ENCODE peak calls at places on chromosomes 2 and 18, in four cellular contexts. I is K562, U is HepG2, T is H1. X is an unnamed sample.

GRCh38 chr2:157932480-157933205 is 56.5 kb upstream of the ACVR1 start:
- DNase-seq in I (no peak), T (peak; percentile 53), U (peak; percentile 21), X (no peak)

GRCh38 chr2:191626497-191627151 is 51.3 kb upstream of the NABP1 start:
- DNase-seq in T (no peak), U (no peak), I (no peak), X (peak; percentile 12)

GRCh38 chr2:150812664-150813408 is 325.4 kb upstream of the RND3 start:
- DNase-seq in U (no peak), I (no peak), T (no peak), X (no peak)

GRCh38 chr2:188979119-188979729 is 5.1 kb downstream of the COL3A1 start:
- DNase-seq in U (no peak), I (no peak), T (no peak), X (no peak)

GRCh38 chr18:40415821-40416220 is 1539.2 kb upstream of the PIK3C3 start:
- DNase-seq in U (no peak), T (no peak), I (no peak), X (no peak)

GRCh38 chr2:234290671-234291070 is 206.2 kb downstream of the ARL4C start:
- DNase-seq in U (no peak), T (no peak), I (no peak), X (no peak)

GRCh38 chr2:222982010-222982908 is 69.7 kb upstream of the KCNE4 start:
- DNase-seq in U (peak; percentile 52), I (no peak), T (no peak), X (no peak)

GRCh38 chr2:9637330-9637729 is 6.5 kb upstream of the YWHAQ start:
- DNase-seq in U (peak; percentile 62), I (no peak), T (no peak), X (no peak)

GRCh38 chr2:202069189-202070050 is 3.6 kb upstream of the KIAA2012 start:
- DNase-seq in U (no peak), I (peak; percentile 20), T (no peak), X (no peak)

GRCh38 chr2:112923967-112924338 is 13.0 kb downstream of the IL37 start:
- DNase-seq in T (no peak), I (no peak), U (no peak), X (no peak)

GRCh38 chr2:27762951-27763906 is 8.3 kb upstream of the MRPL33 start:
- DNase-seq in T (no peak), U (peak; percentile 93), I (no peak), X (no peak)

GRCh38 chr2:204544961-204545860 is at the start of gene PARD3B:
- DNase-seq in U (peak; percentile 14), I (peak; percentile 8), T (peak; percentile 76), X (peak; percentile 57)

GRCh38 chr2:83596592-83597339 is 862.3 kb downstream of the SUCLG1 start:
- DNase-seq in U (no peak), T (no peak), I (no peak), X (no peak)

GRCh38 chr18:48843162-48843561 is 107.6 kb downstream of the SMAD7 start:
- DNase-seq in U (no peak), I (no peak), T (no peak), X (no peak)

GRCh38 chr18:77013777-77014525 is 118.6 kb downstream of the MBP start:
- DNase-seq in I (no peak), T (no peak), U (no peak), X (no peak)

GRCh38 chr2:5696351-5696740 is 4.2 kb downstream of the SOX11 start:
- DNase-seq in U (no peak), T (peak; percentile 73), I (no peak), X (no peak)

DNA sequence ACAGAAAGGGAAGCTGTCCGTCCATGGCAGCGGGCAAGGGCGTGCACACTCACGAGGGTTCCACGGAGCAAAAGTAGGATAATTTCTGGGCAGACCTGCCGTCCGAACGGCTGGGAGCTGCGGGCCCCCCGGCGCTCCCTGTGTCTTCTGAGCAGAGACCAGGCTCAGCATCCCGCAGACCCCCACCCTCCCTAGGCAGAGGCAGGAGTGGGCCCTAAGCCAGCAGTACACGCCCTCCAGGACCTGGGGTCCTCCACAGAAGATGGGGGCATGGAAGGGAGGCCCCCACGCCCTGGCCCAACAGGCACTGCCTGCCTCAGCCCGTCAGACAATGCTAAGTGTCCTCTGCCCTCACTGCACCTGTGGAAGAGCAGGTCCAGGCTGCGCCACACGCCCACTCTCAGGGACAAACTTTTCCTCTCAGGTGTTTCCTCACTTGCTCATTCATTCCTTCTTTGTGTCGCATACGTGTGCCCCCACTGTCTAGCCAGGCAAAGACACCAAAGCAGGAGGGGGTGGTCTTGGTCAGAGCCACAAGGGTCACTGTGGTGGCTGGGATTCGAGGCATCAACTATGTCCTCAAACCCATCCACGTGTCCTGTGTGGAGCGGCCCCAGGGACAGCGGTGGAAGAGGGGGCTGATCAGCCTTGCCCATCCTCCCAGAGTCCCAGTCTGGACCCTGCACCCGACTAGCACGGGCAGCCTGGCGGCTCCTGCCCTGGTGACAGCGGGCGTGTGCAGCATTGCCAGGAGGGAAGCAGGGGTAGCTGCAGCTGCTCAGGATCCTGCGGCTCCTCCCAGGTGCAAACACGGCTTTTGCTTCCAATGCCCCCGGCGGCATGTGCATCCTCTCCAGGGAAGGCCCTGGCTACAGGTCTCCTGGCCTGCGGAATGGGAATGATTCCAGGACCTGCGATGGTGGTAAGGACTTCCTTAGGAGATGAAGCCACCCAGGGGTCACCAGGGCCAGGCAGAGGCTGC is 2.4 kb upstream of the GPC1 start:
- DNase-seq in T (no peak), U (no peak), I (no peak), X (no peak)
- TF ChIP-seq RNF2 in T (no peak), U (no peak), I (no peak), X (no peak)

DNA sequence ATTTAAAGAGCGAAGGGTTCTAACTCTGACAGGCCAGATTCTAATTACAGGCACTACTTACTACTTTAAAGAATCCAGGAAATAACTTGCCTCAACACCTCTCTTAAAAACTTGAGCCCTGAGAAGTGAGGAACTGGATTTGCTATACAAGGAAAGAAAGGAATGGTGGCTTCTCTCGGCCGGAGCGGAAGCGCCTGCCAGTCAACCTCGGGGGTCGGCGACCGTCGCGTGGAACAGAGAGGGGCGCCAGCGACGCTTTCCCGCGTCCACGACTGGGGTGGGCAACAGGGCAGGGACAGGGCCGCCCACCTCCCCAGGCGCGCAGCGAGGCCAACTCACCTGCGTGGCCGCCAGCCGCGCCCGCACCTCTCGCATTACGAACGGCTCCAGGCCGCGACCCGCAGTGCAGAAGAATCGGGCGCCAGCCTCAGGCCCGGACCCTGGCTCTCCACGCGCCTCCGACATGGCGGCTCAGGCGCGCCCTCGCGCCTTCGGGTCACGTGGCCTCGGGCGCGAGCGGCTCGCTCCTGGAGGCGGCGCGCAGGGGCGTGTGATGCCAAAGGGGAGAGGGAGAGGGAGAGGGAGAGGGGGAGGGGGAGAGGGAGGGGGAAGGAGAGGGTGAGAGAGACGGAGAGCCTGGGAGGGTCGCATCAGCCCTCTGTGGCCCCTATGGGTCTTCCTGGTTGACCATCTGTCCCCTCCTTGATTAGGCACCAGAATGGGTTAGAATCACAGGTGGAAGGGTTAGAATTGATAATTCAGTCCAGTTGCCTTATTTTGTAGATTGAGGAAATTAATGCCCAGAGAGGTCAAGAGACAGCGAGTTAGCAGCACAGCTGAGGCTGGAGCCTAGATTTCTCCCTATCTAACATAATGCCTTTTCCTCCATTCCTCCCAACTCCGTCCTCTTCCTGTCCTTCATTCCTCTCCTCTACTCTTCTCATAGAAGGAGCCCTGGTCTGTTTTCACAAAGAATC is at the start of gene THUMPD2:
- DNase-seq in U (peak; percentile 51), T (peak; percentile 86), I (peak; percentile 81), X (peak; percentile 55)
- TF ChIP-seq KDM1A in U (no peak), T (peak; percentile 100), I (peak; percentile 69), X (peak; percentile 95)

GRCh38 chr2:195488567-195488966 is 168.5 kb upstream of the SLC39A10 start:
- DNase-seq in U (no peak), I (no peak), T (no peak), X (peak; percentile 6)

GRCh38 chr2:195490304-195490703 is 166.7 kb upstream of the SLC39A10 start:
- DNase-seq in I (no peak), T (no peak), U (no peak), X (no peak)

GRCh38 chr2:195486987-195487644 is 169.9 kb upstream of the SLC39A10 start:
- DNase-seq in I (peak; percentile 54), U (no peak), T (no peak), X (peak; percentile 67)

GRCh38 chr2:195486520-195486919 is 170.5 kb upstream of the SLC39A10 start:
- DNase-seq in I (no peak), U (no peak), T (no peak), X (no peak)

DNA sequence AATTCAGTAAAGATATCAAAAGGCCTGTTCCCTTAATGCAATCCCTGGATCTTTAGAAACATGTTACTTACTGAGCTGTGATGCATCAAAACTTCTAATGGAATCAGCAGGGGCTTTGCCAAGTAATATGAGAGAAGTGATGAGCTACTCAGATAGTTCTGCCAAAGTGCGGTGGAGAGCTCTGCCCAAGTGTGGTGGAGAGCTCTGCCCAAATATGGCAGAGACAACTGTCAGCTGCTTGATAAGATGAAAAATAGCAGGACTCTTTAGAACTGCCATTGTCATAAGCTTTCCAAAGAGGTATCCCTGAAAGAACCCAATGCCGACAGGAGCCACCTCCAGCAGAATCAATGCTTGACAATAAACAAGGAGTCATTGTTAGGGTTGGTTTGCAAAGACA is 167.9 kb upstream of the SLC39A10 start:
- DNase-seq in T (no peak), U (no peak), I (no peak), X (no peak)
- TF ChIP-seq RNF2 in T (no peak), U (no peak), I (no peak), X (no peak)

DNA sequence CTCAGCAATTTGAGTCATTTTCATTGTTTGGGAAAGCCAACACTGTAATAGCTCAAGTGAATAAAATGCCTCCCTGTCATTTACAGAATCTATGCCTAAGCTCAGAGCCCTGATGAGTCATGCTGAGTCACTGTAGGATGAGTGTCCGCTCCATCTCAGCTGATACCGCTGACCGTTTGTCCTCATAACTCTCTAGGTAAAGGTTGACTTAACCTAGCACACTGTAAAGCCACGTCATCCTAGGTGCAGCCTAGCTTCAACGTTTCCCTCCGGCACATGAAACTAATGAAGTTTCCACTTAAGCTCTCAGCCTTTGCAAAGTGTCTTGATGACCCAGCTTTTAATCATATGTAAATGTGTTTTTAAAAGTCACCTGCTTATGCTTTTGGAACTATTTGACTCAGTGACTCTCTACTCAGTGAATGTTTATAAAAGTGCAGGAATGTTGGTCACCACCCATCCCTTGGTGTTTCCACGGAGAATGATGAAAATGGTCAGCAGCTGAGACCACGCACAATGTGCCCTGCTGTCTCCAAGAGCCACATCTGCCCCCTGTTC is 154.0 kb downstream of the PMAIP1 start:
- DNase-seq in T (no peak), I (peak; percentile 70), U (peak; percentile 60), X (peak; percentile 72)
- TF ChIP-seq KDM1A in T (no peak), I (peak; percentile 18), U (no peak), X (no peak)

DNA sequence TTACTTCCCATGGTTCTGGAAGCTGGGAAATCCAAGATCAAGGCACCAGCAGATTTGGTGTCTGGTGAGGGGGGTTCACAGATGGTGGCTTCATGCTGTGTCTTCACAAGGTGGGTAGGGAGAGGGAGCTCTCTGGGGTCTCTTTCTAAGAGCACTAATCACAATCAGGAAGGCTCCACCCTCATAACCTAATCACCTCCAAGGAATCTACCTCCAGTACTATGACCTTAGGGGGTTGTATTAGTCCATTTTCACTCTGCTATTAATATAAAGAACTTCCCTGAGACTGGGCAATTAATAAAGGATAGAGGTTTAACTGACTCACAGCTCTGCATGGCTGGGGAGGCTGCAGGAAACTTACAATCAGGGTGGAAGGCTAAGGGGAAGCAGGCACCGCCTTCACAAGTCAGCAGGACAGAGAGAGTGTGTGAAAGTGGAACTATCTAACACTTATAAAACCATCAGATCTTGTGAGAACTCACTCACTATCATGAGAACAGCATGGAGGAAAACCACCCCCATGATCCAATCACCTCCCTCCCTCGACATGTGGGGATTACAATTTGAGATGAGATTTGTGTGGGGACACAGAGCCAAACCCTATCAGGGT is 17.6 kb downstream of the TBC1D8 start:
- DNase-seq in U (no peak), I (no peak), T (no peak), X (no peak)
- TF ChIP-seq RNF2 in U (no peak), I (no peak), T (no peak), X (no peak)